ENCODE peak calls at places on chromosomes 16 and 17, in four cellular contexts. Q, T, J and D are unnamed samples.

GRCh38 chr17:56148333-56148732 is 4.9 kb upstream of the ANKFN1 start:
- DNase-seq in Q (peak), T (no peak), J (no peak), D (no peak)

GRCh38 chr16:28537964-28538732 is 626 bp downstream of the NUPR1 start:
- DNase-seq in Q (no peak), T (no peak), J (no peak), D (no peak)

GRCh38 chr17:34820166-34820920 is 140.9 kb downstream of the CCT6B start:
- DNase-seq in Q (no peak), T (no peak), J (no peak), D (no peak)

GRCh38 chr16:8403978-8404738 is 186.2 kb downstream of the TMEM114 start:
- DNase-seq in Q (no peak), T (no peak), J (no peak), D (no peak)

GRCh38 chr17:42677921-42678781 is 1.4 kb upstream of the PLEKHH3 start:
- DNase-seq in Q (peak), T (peak), J (no peak), D (peak)

GRCh38 chr17:81735181-81736102 is 23.4 kb downstream of the SLC25A10 start:
- DNase-seq in Q (no peak), T (peak), J (peak), D (no peak)

GRCh38 chr16:13781579-13782338 is 138.2 kb upstream of the ERCC4 start:
- DNase-seq in Q (no peak), T (no peak), J (no peak), D (no peak)

GRCh38 chr17:48457080-48457836 is 27.2 kb upstream of the SKAP1 start:
- DNase-seq in Q (peak), T (peak), J (no peak), D (peak)

GRCh38 chr17:4947411-4948165 is 742 bp downstream of the PFN1 start:
- DNase-seq in Q (peak), T (peak), J (no peak), D (peak)

GRCh38 chr16:47258874-47259461 is 115.2 kb upstream of the NETO2 start:
- DNase-seq in Q (peak), T (peak), J (peak), D (peak)

GRCh38 chr17:63722403-63722802 is 19.2 kb downstream of the STRADA start:
- DNase-seq in Q (no peak), T (no peak), J (no peak), D (no peak)

DNA sequence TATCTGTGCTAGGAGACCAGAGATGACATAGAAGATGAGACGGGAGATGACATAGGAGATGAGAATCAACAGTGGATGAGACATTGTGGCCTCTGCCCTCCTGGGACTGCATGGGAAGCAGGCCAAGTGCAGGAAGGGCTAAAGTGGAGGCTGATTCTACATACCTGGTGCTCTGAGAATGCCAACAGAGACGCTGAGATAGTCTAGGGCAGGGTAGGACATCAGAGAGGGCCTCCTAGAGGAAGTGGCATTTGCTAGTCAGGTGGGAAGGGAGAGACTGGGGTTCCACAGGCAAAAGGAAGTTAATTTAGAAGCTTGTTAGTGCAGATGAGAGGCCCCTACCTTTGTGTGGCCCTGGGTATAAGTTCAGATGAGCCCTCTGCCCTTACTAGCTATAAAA is 224.2 kb downstream of the CBLN1 start:
- DNase-seq in Q (no peak), T (no peak), J (no peak), D (no peak)
- TF ChIP-seq ETV6 in Q (no peak), T (no peak), J (no peak), D (no peak)

GRCh38 chr16:4377573-4378146 is 6.0 kb downstream of the VASN start:
- DNase-seq in Q (no peak), T (no peak), J (no peak), D (no peak)

GRCh38 chr16:4378202-4378666 is 6.6 kb downstream of the VASN start:
- DNase-seq in Q (no peak), T (peak), J (no peak), D (no peak)

GRCh38 chr16:4375717-4376116 is 4.1 kb downstream of the VASN start:
- DNase-seq in Q (no peak), T (no peak), J (no peak), D (no peak)

GRCh38 chr16:4376820-4377572 is 5.3 kb downstream of the VASN start:
- DNase-seq in Q (no peak), T (no peak), J (no peak), D (no peak)

DNA sequence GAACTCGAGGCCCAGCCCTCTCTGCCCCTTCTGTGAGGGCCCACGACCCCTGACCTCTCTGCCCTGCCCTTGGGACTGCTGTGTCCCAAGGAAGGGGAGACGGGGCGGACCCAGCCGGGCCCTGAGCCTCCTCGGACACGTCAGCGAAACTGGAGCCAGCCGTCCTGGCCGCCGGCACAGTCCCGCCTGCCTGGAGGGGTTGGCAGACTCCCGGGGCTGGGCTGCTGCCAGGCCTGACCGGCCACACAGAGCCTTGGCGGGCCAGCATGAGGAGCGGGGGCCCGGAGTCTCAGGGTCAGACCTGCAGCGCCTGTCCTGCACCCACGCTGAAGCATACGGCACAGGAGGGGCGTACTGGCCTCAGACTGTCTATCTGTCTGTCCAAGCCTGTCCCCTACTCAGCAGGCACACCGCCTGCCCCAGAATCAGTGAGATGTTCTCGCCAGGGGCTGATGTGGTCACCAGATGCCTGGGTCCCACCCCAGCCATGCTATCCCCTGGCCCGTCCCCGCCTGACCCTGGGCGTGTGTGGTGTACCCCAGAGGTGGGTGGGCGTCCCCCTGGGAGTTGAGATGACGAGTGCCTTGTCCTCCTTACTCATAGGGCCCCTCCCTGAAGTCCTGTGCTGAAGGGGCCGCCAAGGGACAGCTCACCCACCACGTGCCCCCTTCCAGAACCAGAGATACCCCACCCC is 4.6 kb downstream of the VASN start:
- DNase-seq in Q (no peak), T (no peak), J (no peak), D (peak)
- TF ChIP-seq ETV6 in Q (no peak), T (no peak), J (no peak), D (no peak)

DNA sequence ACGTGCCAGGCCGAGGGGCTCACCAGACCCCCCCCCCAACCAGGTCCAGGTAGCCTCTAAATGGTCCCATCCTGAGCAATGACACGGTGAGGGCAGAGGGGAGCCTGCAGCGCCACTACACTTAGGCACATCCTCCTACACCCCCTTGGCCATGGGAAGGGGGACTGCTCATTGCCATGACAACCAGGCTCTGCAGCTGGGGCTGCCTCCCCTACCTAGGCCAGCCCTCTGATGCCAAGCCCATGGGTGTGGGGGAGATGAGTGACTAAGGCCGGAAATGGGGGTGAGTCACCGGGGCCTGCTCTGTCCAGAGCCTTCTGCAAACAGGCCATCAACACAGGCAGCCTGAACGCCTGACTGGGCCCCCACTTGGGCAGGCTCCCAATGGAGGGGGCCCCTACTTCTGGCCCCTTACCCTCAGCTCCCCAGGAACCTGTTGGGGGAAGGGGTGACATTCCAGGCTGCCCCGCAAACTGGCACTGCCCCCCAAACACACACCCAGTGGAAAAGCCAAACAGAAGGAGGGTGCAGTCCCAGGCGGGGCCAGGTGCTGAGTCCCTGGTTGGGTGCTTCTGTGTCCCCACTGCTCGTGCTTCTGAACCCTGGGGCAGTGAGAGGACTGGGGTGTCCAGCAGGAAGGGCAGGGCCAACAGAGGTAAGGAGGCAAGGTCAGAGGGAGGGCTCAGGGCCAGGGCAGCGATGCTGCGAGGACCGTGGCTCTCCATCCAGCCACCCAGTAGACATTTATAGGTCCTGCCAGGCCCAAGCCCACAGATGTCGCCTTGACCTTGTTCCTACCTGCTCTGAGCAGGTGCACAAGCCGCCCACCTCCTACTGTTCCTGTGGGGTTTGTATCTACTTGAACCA is 8.2 kb downstream of the PLCD3 start:
- DNase-seq in Q (peak), T (peak), J (no peak), D (no peak)
- TF ChIP-seq ETV6 in Q (peak), T (no peak), J (no peak), D (no peak)

DNA sequence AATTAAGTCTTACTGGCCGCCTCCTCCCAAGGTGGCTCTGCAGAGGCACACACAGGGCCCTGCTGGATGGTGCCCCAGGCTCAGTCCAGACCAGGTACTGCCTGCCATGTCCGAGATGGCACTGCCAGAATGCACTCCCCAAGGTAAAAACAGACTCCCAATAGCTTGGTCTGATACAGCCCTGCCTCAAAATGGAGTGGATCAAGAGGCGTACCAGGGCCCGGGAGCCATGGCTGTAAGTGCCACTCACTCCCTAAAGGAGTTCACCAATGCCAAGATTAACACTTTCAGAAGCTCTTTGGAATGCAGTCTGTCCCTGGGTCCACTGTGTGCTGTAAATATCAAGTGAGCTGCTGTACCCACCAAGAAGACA is 576 bp upstream of the MYO18A start:
- DNase-seq in Q (no peak), T (no peak), J (no peak), D (no peak)
- TF ChIP-seq ETV6 in Q (no peak), T (no peak), J (no peak), D (no peak)

DNA sequence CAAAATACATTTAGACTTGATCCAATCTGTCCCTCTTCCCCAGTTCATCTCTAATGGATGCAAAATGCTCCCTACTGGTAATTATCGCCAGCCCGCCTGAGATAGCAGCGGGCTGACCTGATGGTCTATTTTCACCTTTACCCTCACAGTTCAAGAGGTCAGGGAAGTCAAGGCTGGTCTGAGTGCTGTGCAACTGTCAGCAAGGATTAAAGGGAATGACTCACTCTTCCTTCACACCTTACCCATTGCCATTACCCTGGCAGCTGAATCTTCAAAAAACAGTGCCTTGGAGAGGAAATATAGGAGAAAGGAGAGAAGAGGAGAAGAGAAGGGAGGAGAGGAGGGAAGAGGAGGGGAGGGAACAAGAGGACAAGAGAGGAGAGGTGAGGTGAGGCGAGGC is 36.3 kb downstream of the GRB7 start:
- DNase-seq in Q (no peak), T (peak), J (no peak), D (no peak)
- TF ChIP-seq ETV6 in Q (no peak), T (no peak), J (no peak), D (no peak)